ENCODE peak calls at places on chromosomes 16 and 17, in ten cellular contexts. Z, X, M, J, B, I, P, Q, A and E are unnamed samples.
A peak's percentile ranks its signal among the peaks of the same experiment; 100 is the strongest.

GRCh38 chr17:37743612-37743874 is 1.3 kb downstream of the HNF1B start:
- DNase-seq in B (no peak), M (no peak), Z (no peak), X (peak; percentile 73), A (no peak), Q (peak; percentile 88), P (peak; percentile 65), J (peak; percentile 88), I (no peak), E (peak; percentile 33)

GRCh38 chr16:85935957-85936760 is 37.2 kb downstream of the IRF8 start:
- DNase-seq in J (no peak), X (peak; percentile 46), B (no peak), Z (no peak), M (no peak), P (peak; percentile 82), Q (no peak), I (no peak), A (no peak), E (no peak)

GRCh38 chr17:39965017-39965699 is 2.4 kb downstream of the GSDMA start:
- DNase-seq in P (no peak), M (no peak), Z (no peak), B (no peak), I (no peak), A (no peak), J (no peak), X (no peak), Q (no peak), E (no peak)

GRCh38 chr17:16943032-16943352 is 28.9 kb downstream of the TNFRSF13B start:
- DNase-seq in J (no peak), B (no peak), Q (no peak), P (no peak), I (no peak), X (no peak), Z (no peak), M (no peak), A (no peak), E (no peak)

GRCh38 chr17:7102421-7102820 is 12.2 kb downstream of the ASGR2 start:
- DNase-seq in A (no peak), Z (no peak), M (no peak), I (no peak), Q (no peak), B (no peak), J (no peak), X (no peak), P (peak; percentile 9), E (no peak)

GRCh38 chr16:30996324-30996999 is 11.5 kb downstream of the HSD3B7 start:
- DNase-seq in A (peak; percentile 32), B (no peak), Z (no peak), Q (peak; percentile 89), M (no peak), X (peak; percentile 51), P (no peak), J (peak; percentile 66), I (no peak), E (no peak)

GRCh38 chr17:77304051-77304745 is 163.4 kb downstream of the SEC14L1 start:
- DNase-seq in Q (no peak), P (no peak), X (no peak), A (no peak), Z (no peak), B (no peak), M (peak; percentile 52), I (no peak), J (no peak), E (no peak)

GRCh38 chr16:63461248-63461841 is 1425.1 kb upstream of the CDH8 start:
- DNase-seq in J (peak; percentile 39), B (no peak), X (no peak), P (no peak), Z (no peak), A (peak; percentile 75), I (peak; percentile 11), M (peak; percentile 56), Q (peak; percentile 38), E (peak; percentile 31)

GRCh38 chr17:14044702-14045101 is 24.6 kb upstream of the COX10 start:
- DNase-seq in Z (no peak), I (no peak), B (no peak), M (no peak), X (no peak), Q (no peak), A (no peak), P (no peak), J (no peak), E (no peak)

GRCh38 chr17:42553161-42553818 is 567 bp downstream of the HSD17B1 start:
- DNase-seq in B (peak; percentile 64), J (no peak), P (no peak), A (peak; percentile 66), I (no peak), Z (no peak), M (no peak), Q (peak; percentile 59), X (no peak), E (peak; percentile 40)

GRCh38 chr17:66398059-66398458 is 95.6 kb downstream of the PRKCA start:
- DNase-seq in P (no peak), A (no peak), I (no peak), M (no peak), J (no peak), Q (no peak), B (no peak), Z (no peak), X (no peak), E (no peak)
- TF ChIP-seq CTCF in P (no peak), A (no peak), I (no peak), M (no peak), J (no peak), Q (no peak), B (no peak), Z (no peak), X (no peak), E (no peak)

DNA sequence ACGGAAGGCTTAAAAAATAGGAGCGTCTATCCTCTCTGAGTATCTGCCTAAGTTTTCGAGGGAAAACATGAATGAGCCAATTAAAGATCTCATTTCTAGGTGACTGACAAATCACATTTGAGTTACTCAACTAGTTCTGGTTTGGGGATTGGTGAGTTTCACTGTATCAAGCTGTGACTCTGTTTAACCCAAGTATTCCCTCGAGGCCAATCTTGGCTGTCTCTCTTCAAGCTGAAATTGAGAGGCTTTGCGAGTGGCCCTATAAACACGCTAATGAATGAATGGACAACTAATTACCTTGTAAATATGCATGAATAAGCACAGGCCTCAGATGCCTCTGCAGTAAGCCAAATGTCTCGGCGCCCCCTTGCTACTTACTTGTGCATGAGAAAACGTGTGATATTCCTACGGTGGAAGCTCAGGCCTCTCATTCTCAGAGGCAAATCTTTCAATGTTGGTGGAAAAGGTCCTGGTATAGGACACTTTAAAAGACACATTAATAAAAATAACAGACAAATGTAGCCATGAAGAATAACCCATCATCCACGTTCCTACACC is 450.2 kb upstream of the PSMD7 start:
- DNase-seq in M (no peak), Q (no peak), J (no peak), B (no peak), I (no peak), X (no peak), P (no peak), A (peak; percentile 65), Z (no peak), E (peak; percentile 45)
- TF ChIP-seq CTCF in M (no peak), Q (no peak), J (no peak), B (no peak), I (no peak), X (no peak), P (no peak), A (peak; percentile 86), Z (peak; percentile 34), E (no peak)

DNA sequence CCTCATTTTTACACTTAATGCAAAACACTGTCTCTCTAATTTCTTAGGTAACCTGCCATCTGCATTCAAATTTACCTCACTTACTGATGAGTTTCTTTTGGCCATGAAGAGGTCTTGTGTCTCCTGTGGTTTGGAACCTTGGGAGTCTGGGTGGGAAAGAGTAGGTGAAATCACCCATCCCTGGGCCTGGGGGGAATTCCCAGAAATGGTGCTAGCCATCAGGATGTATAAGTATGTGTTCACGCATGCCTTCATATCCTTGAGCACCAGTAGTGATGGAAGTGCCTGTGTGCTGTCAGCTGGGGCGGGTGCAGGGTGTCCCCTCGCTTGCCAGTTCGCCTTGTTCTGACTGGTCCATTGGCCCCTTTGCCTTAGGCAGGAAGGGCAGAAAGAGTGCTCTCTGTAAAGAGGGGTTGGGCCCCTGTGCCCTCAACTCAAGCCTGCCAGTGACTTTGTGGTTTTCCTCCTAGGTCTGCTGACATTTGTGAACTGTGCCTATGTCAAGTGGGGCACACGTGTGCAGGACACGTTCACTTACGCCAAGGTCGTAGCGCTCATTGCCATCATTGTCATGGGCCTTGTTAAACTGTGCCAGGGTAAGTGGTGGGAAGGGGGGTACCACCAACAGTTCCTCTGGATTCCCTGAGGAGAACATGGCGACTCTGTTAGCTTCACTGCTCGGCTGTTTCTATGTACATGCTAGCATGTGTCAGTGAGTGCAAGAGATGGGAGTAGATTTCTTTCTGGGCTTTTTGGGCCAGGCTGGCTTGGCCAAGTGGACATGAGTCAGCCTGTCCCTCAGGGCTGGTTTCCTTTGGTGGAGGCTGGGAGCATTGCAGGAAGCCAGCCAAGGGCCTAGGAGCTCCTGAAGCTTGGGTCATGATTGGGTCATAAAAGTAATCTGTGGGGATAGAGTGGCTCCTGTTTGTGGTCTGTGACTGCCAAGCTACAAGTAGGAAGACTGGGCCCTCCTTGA is 23.2 kb downstream of the SLC7A6OS start:
- DNase-seq in Q (peak; percentile 27), P (no peak), Z (peak; percentile 65), M (peak; percentile 73), I (peak; percentile 90), J (no peak), A (no peak), B (peak; percentile 85), X (no peak), E (no peak)
- TF ChIP-seq CTCF in Q (no peak), P (no peak), Z (no peak), M (no peak), I (peak; percentile 59), J (no peak), A (no peak), B (no peak), X (no peak), E (no peak)

GRCh38 chr17:67625971-67626370 is 91.8 kb upstream of the NOL11 start:
- DNase-seq in M (no peak), Q (no peak), J (no peak), Z (no peak), A (no peak), P (no peak), I (no peak), X (no peak), B (no peak), E (no peak)

GRCh38 chr17:67624886-67625656 is 92.7 kb upstream of the NOL11 start:
- DNase-seq in Q (no peak), I (no peak), Z (no peak), A (peak; percentile 33), M (no peak), B (no peak), P (no peak), X (no peak), J (no peak), E (no peak)

GRCh38 chr17:67628580-67629013 is 89.1 kb upstream of the NOL11 start:
- DNase-seq in Q (peak; percentile 20), P (peak; percentile 66), J (no peak), B (peak; percentile 55), I (peak; percentile 63), M (peak; percentile 16), A (peak; percentile 55), Z (no peak), X (no peak), E (no peak)

GRCh38 chr17:67633751-67634191 is 84.0 kb upstream of the NOL11 start:
- DNase-seq in B (no peak), X (no peak), Z (no peak), Q (no peak), J (no peak), P (no peak), M (no peak), I (peak; percentile 31), A (no peak), E (no peak)

DNA sequence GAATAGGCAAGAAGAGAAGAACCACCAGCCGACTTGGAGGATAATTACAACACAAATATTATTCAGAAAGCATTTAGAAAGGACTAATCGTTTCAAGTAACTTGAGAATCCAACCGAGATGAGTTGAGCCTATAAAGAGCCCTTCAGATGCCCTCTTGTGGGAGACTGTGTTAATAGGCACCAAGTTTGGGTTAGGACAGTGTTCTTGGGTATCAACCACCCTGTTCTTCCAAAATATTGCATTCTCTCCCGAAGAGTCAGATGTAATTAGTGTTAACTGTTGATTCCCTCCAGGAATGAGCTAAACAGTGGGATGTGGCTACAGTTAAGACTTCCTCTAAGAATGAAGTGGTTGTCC is 87.8 kb upstream of the NOL11 start:
- DNase-seq in P (peak; percentile 43), M (peak; percentile 71), B (no peak), Z (no peak), J (no peak), I (no peak), Q (peak; percentile 56), X (no peak), A (peak; percentile 64), E (no peak)
- TF ChIP-seq CTCF in P (peak; percentile 28), M (peak; percentile 56), B (peak; percentile 37), Z (no peak), J (peak; percentile 37), I (peak; percentile 60), Q (peak; percentile 47), X (no peak), A (peak; percentile 62), E (no peak)